ENCODE peak calls at places on chromosomes 5 and 9, in four cellular contexts. D, H, N and W are unnamed samples.
A peak's percentile ranks its signal among the peaks of the same experiment; 100 is the strongest.

GRCh38 chr5:137794863-137795262 is 40.7 kb upstream of the HNRNPA0 start:
- DNase-seq in D (peak; percentile 2), H (no peak), N (no peak), W (no peak)

GRCh38 chr9:132411091-132411508 is 1.1 kb downstream of the CFAP77 start:
- DNase-seq in D (peak; percentile 69), H (peak; percentile 90), N (no peak), W (no peak)

GRCh38 chr9:106857811-106858470 is 5.0 kb upstream of the ZNF462 start:
- DNase-seq in D (no peak), H (no peak), N (no peak), W (no peak)

GRCh38 chr5:102450313-102450990 is 48.3 kb downstream of the SLCO6A1 start:
- DNase-seq in D (peak; percentile 9), H (peak; percentile 11), N (no peak), W (peak; percentile 7)

GRCh38 chr9:32991895-32992595 is 9.4 kb downstream of the APTX start:
- DNase-seq in D (no peak), H (no peak), N (no peak), W (no peak)

GRCh38 chr5:80093796-80094195 is 58.6 kb downstream of the THBS4 start:
- DNase-seq in D (no peak), H (peak; percentile 91), N (no peak), W (no peak)

GRCh38 chr5:159663986-159664385 is 252.3 kb upstream of the ADRA1B start:
- DNase-seq in D (no peak), H (no peak), N (no peak), W (no peak)

GRCh38 chr5:143576721-143577484 is 173.4 kb upstream of the NR3C1 start:
- DNase-seq in D (no peak), H (no peak), N (no peak), W (no peak)

GRCh38 chr5:143085319-143085917 is 315.2 kb downstream of the ARHGAP26 start:
- DNase-seq in D (no peak), H (no peak), N (no peak), W (no peak)

GRCh38 chr9:135680091-135680490 is 17.0 kb downstream of the LCN9 start:
- DNase-seq in D (no peak), H (no peak), N (no peak), W (no peak)

GRCh38 chr9:95910023-95910706 is 34.7 kb downstream of the ERCC6L2 start:
- DNase-seq in D (no peak), H (no peak), N (no peak), W (no peak)

GRCh38 chr9:95506438-95506691 is 10.4 kb downstream of the PTCH1 start:
- DNase-seq in D (no peak), H (no peak), N (no peak), W (no peak)

GRCh38 chr9:99167120-99167519 is 54.6 kb downstream of the ALG2 start:
- DNase-seq in D (no peak), H (no peak), N (no peak), W (no peak)

GRCh38 chr9:20611751-20612287 is 10.5 kb downstream of the MLLT3 start:
- DNase-seq in D (no peak), H (peak; percentile 14), N (no peak), W (no peak)

GRCh38 chr5:24215114-24215513 is 429.7 kb downstream of the CDH10 start:
- DNase-seq in D (no peak), H (no peak), N (no peak), W (no peak)

GRCh38 chr5:100762163-100762562 is 140.9 kb downstream of the ST8SIA4 start:
- DNase-seq in D (no peak), H (no peak), N (no peak), W (no peak)

GRCh38 chr5:107470007-107470582 is 200.6 kb downstream of the EFNA5 start:
- DNase-seq in D (no peak), H (no peak), N (no peak), W (no peak)

GRCh38 chr5:35302544-35302943 is 72.3 kb upstream of the PRLR start:
- DNase-seq in D (no peak), H (no peak), N (no peak), W (no peak)

GRCh38 chr9:106976772-106977171 is 113.8 kb downstream of the ZNF462 start:
- DNase-seq in D (no peak), H (no peak), N (no peak), W (no peak)

GRCh38 chr5:154654484-154655375 is 100.4 kb upstream of the LARP1 start:
- DNase-seq in D (no peak), H (no peak), N (no peak), W (no peak)

GRCh38 chr5:68432682-68433081 is 217.1 kb downstream of the PIK3R1 start:
- DNase-seq in D (no peak), H (no peak), N (no peak), W (no peak)

GRCh38 chr9:21831841-21832509 is 29.5 kb downstream of the MTAP start:
- DNase-seq in D (no peak), H (no peak), N (peak; percentile 81), W (no peak)

GRCh38 chr9:124754289-124754688 is 16.8 kb downstream of the NR6A1 start:
- DNase-seq in D (no peak), H (no peak), N (no peak), W (no peak)
- TF ChIP-seq CTCF in D (no peak), H (peak; percentile 54), N (peak; percentile 80), W (peak; percentile 45)

GRCh38 chr9:111040494-111040893 is 2.2 kb upstream of the LPAR1 start:
- DNase-seq in D (no peak), H (no peak), N (no peak), W (no peak)
- H3K4me3 ChIP-seq in D (no peak overlapping the region), H (no peak overlapping the region), N (no peak overlapping the region), W (no peak overlapping the region)

DNA sequence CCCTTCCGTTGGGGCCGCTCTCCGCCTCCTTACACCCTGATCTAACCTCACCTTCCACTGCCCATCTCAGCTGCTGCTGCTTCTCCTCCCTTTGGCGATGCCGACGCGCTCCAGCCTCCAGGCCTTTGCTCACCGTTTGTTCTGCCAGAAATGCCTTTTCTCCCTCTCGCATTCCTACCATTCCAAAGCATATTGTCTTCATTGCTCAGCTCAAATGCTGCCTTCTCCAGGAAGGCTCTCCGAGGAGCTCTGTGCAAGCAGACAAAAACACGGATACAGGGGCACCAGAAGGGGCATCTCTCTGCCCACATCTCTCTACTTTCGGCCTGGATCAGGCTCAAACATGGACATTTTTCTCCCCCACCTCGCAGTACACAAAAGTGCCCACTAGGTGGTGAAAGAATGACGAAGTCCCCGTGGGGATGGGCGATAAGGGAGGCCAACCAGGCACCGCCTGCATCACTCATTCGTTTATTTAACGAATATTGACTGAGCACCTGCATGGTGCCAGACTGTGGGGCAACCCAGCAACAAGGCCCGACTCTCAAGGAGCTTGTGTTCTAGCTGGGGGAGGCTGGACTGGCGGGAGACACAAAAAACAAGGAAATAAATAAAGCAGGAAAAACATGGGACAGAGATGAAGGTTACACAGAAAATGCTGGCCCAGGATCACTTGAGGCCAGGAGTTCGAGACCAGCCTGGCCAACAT is 7.3 kb upstream of the GRHPR start:
- DNase-seq in D (peak; percentile 77), H (peak; percentile 89), N (peak; percentile 30), W (peak; percentile 45)
- TF ChIP-seq CTCF in D (peak; percentile 73), H (peak; percentile 73), N (peak; percentile 84), W (peak; percentile 83)

GRCh38 chr5:141785135-141785534 is 93.1 kb downstream of the PCDH1 start:
- DNase-seq in D (no peak), H (no peak), N (no peak), W (no peak)

GRCh38 chr5:141788296-141788980 is 89.8 kb downstream of the PCDH1 start:
- DNase-seq in D (no peak), H (no peak), N (no peak), W (no peak)

GRCh38 chr5:141785667-141786066 is 92.5 kb downstream of the PCDH1 start:
- DNase-seq in D (no peak), H (no peak), N (no peak), W (peak; percentile 13)

GRCh38 chr5:141787376-141787775 is 90.8 kb downstream of the PCDH1 start:
- DNase-seq in D (no peak), H (no peak), N (no peak), W (no peak)

DNA sequence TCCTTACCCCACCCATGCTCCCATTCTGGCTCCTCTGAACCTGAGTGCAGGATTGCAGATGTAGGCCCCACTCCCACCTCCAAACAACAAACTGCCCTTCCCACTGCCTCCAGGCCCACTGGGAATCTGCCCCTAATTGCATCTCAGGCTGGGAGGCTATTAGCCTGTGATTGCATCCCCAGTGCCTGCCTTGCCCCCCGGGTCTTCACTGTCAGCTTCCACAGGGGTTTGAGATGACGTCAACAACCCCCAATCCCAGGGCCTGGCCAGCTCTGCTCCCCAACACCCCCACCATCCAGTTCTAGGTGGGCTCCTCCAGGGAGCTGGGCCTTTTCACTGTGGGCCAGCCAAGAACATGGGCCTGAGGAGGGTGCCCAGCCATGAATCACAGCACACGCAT is 91.5 kb downstream of the PCDH1 start:
- DNase-seq in D (no peak), H (no peak), N (no peak), W (no peak)
- H3K4me3 ChIP-seq in D (no peak overlapping the region), H (no peak overlapping the region), N (no peak overlapping the region), W (no peak overlapping the region)

DNA sequence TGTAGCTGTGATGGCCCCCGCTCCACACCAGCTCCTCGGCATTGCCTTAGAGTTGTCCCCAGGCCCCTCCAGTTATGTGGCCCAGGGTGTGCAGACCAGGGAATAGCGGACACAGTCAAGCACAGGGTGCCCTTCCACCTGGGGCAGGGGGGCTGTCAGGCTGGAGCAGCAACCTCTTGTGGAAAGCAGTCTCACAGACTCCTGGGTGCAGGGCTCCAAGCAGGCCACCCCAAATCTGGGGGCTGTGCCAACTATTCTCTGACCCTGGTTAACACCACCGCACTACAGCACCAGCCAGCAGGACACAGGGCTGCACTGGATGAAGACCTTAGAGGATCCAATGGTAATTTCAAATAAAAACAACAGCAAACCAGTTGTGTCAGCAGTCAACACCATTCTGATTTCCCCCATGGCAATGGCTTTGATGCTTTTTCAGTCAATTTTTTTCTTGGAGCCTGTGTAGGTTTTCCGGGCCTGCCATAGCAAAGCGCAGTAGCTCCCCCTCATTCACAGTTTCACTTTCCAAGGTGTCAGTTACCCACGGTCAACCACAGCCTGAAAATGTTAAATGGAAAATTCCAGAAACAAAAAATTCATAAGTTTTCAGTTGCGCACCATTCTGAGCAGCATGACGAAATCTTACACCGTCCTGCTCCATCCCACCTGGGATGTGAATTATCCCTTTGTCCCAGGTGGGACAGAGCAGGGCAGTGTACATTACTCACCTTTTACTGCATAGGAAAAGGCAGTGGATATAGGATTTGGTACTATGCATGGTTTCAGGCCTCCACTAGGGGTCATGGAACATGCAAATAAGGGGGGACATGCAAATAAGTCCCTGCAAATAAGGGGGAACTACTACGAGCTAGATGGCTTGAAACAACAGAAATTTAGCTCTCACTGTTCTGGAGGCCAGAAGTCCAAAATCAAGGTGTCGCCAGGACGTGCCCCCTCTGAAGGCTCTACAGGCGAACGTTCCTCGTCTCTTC is 49.0 kb downstream of the C5orf15 start:
- DNase-seq in D (no peak), H (no peak), N (no peak), W (no peak)
- TF ChIP-seq CTCF in D (no peak), H (no peak), N (peak; percentile 12), W (peak; percentile 6)

GRCh38 chr9:129480705-129481104 is 140.2 kb downstream of the C9orf50 start:
- DNase-seq in D (no peak), H (no peak), N (no peak), W (no peak)

GRCh38 chr9:129482521-129483466 is 138.1 kb downstream of the C9orf50 start:
- DNase-seq in D (no peak), H (peak; percentile 74), N (no peak), W (no peak)

GRCh38 chr9:129483467-129484324 is 137.2 kb downstream of the C9orf50 start:
- DNase-seq in D (no peak), H (peak; percentile 60), N (no peak), W (no peak)

GRCh38 chr9:129481424-129481823 is 139.5 kb downstream of the C9orf50 start:
- DNase-seq in D (no peak), H (no peak), N (no peak), W (no peak)

GRCh38 chr9:129481824-129482511 is 138.9 kb downstream of the C9orf50 start:
- DNase-seq in D (no peak), H (peak; percentile 48), N (no peak), W (no peak)
- H3K4me3 ChIP-seq in D (peak overlapping the region; percentile 66), H (peak overlapping the region; percentile 63), N (peak overlapping the region; percentile 44), W (peak overlapping the region; percentile 42)